ENCODE peak calls at places on chromosomes 13 and 19, in four cellular contexts. P is HEK293T, T is tibial artery, H is GM12864. W is an unnamed sample.

GRCh38 chr13:110233682-110234280 is 73.2 kb downstream of the COL4A1 start:
- DNase-seq in P (no peak), T (no peak), H (no peak), W (no peak)

GRCh38 chr13:30847697-30848307 is 58.3 kb upstream of the MEDAG start:
- DNase-seq in P (no peak), T (peak), H (no peak), W (no peak)

GRCh38 chr19:900302-901111 is 7.2 kb downstream of the RNU6-9 start:
- DNase-seq in P (peak), T (no peak), H (no peak), W (no peak)

GRCh38 chr13:73803997-73804396 is 330.2 kb downstream of the KLF12 start:
- DNase-seq in P (no peak), T (no peak), H (no peak), W (no peak)

GRCh38 chr19:38389101-38389925 is 816 bp downstream of the SPRED3 start:
- DNase-seq in P (no peak), T (peak), H (no peak), W (no peak)

GRCh38 chr19:31338069-31338767 is 11.0 kb downstream of the TSHZ3 start:
- DNase-seq in P (peak), T (peak), H (no peak), W (no peak)

GRCh38 chr13:92829930-92830329 is 396.7 kb upstream of the GPC6 start:
- DNase-seq in P (no peak), T (no peak), H (no peak), W (no peak)

GRCh38 chr19:54179921-54180452 is 7.0 kb upstream of the TMC4 start:
- DNase-seq in P (peak), T (no peak), H (no peak), W (no peak)

GRCh38 chr13:41506312-41506711 is 49.0 kb downstream of the RGCC start:
- DNase-seq in P (no peak), T (no peak), H (no peak), W (no peak)

GRCh38 chr13:19586904-19587634 is 25.7 kb upstream of the TPTE2 start:
- DNase-seq in P (no peak), T (no peak), H (peak), W (peak)

GRCh38 chr19:31223805-31224534 is 125.3 kb downstream of the TSHZ3 start:
- DNase-seq in P (no peak), T (no peak), H (no peak), W (no peak)

GRCh38 chr19:35027851-35028599 is 2.2 kb upstream of the SCN1B start:
- DNase-seq in P (no peak), T (no peak), H (no peak), W (no peak)

GRCh38 chr19:35257113-35257461 is 8.3 kb downstream of the LSR start:
- DNase-seq in P (no peak), T (peak), H (no peak), W (no peak)

GRCh38 chr13:48393030-48393697 is 19.7 kb downstream of the LPAR6 start:
- DNase-seq in P (no peak), T (no peak), H (no peak), W (no peak)

GRCh38 chr19:55369651-55370304 is 485 bp downstream of the IL11 start:
- DNase-seq in P (peak), T (no peak), H (no peak), W (no peak)

GRCh38 chr13:23672616-23673015 is 102.4 kb downstream of the TNFRSF19 start:
- DNase-seq in P (no peak), T (no peak), H (no peak), W (no peak)

GRCh38 chr13:28337196-28338045 is 157.5 kb downstream of the FLT1 start:
- DNase-seq in P (no peak), T (no peak), H (no peak), W (no peak)